ENCODE peak calls at places on chromosomes 7 and 10, in eight cellular contexts. Y is hypothalamus; A is NCI-H1694; F is NCI-H2029; Z is iris pigment epithelial cell; N is HAP-1; G is CD4-positive, CD25-positive, alpha-beta regulatory T cell; D is endodermal cell. P is an unnamed sample.
A peak's percentile ranks its signal among the peaks of the same experiment; 100 is the strongest.

GRCh38 chr10:119190353-119190752 is 11.7 kb upstream of the PRDX3 start:
- DNase-seq in Y (no peak), A (no peak), F (no peak), Z (peak; percentile 99), N (no peak), G (no peak), D (no peak), P (peak; percentile 95)

GRCh38 chr7:95687759-95688343 is 84.5 kb upstream of the DYNC1I1 start:
- DNase-seq in Y (no peak), A (peak; percentile 19), F (no peak), Z (peak; percentile 37), N (peak; percentile 49), G (no peak), D (peak; percentile 63), P (peak; percentile 9)

GRCh38 chr7:134419875-134420274 is 39.0 kb downstream of the AKR1B1 start:
- DNase-seq in Y (no peak), A (no peak), F (no peak), Z (no peak), N (no peak), G (no peak), D (peak; percentile 33), P (no peak)

GRCh38 chr10:96585726-96586418 is 940 bp downstream of the TM9SF3 start:
- DNase-seq in Y (no peak), A (no peak), F (no peak), Z (peak; percentile 31), N (no peak), G (no peak), D (no peak), P (no peak)

GRCh38 chr7:10939237-10939910 is 34.3 kb upstream of the PHF14 start:
- DNase-seq in Y (peak; percentile 22), A (no peak), F (no peak), Z (peak; percentile 16), N (no peak), G (no peak), D (no peak), P (peak; percentile 26)

GRCh38 chr7:134737561-134738353 is 41.7 kb upstream of the CALD1 start:
- DNase-seq in Y (no peak), A (no peak), F (no peak), Z (peak; percentile 91), N (no peak), G (no peak), D (peak; percentile 16), P (peak; percentile 63)

GRCh38 chr10:98967601-98968000 is 268.1 kb downstream of the HPSE2 start:
- DNase-seq in Y (no peak), A (no peak), F (no peak), Z (no peak), N (no peak), G (no peak), D (no peak), P (no peak)

GRCh38 chr7:132654150-132654549 is 77.9 kb upstream of the PLXNA4 start:
- DNase-seq in Y (no peak), A (no peak), F (no peak), Z (peak; percentile 34), N (no peak), G (no peak), D (peak; percentile 67), P (peak; percentile 38)

GRCh38 chr7:39430441-39430840 is 135.8 kb upstream of the YAE1 start:
- DNase-seq in Y (no peak), A (no peak), F (no peak), Z (no peak), N (no peak), G (no peak), D (no peak), P (no peak)

GRCh38 chr10:13158401-13158800 is 3.0 kb upstream of the MCM10 start:
- DNase-seq in Y (no peak), A (no peak), F (no peak), Z (no peak), N (no peak), G (peak; percentile 11), D (no peak), P (no peak)

GRCh38 chr7:45001138-45001694 is 1.2 kb downstream of the CCM2 start:
- DNase-seq in Y (no peak), A (no peak), F (peak; percentile 36), Z (no peak), N (no peak), G (peak; percentile 55), D (peak; percentile 68), P (no peak)

GRCh38 chr7:95871078-95871848 is 98.9 kb downstream of the DYNC1I1 start:
- DNase-seq in Y (peak; percentile 1), A (peak; percentile 81), F (peak; percentile 13), Z (peak; percentile 59), N (peak; percentile 64), G (no peak), D (peak; percentile 77), P (peak; percentile 60)

GRCh38 chr10:130439796-130440195 is 303.6 kb downstream of the GLRX3 start:
- DNase-seq in Y (no peak), A (no peak), F (no peak), Z (no peak), N (no peak), G (no peak), D (peak; percentile 20), P (no peak)

GRCh38 chr7:131498237-131498885 is 58.1 kb downstream of the PODXL start:
- DNase-seq in Y (no peak), A (no peak), F (no peak), Z (peak; percentile 34), N (no peak), G (no peak), D (no peak), P (peak; percentile 40)

GRCh38 chr10:76303682-76304316 is 872.4 kb downstream of the LRMDA start:
- DNase-seq in Y (peak; percentile 53), A (peak; percentile 80), F (peak; percentile 41), Z (peak; percentile 79), N (peak; percentile 63), G (peak; percentile 2), D (peak; percentile 90), P (peak; percentile 80)

GRCh38 chr10:58352956-58353610 is 18.3 kb downstream of the UBE2D1 start:
- DNase-seq in Y (no peak), A (no peak), F (no peak), Z (peak; percentile 56), N (no peak), G (no peak), D (no peak), P (peak; percentile 5)

GRCh38 chr10:62732841-62733653 is 71.5 kb upstream of the ADO start:
- DNase-seq in Y (no peak), A (no peak), F (no peak), Z (peak; percentile 59), N (no peak), G (no peak), D (no peak), P (peak; percentile 67)

GRCh38 chr7:55020481-55020871 is 1.7 kb downstream of the EGFR start:
- DNase-seq in Y (peak; percentile 30), A (no peak), F (peak; percentile 49), Z (peak; percentile 66), N (no peak), G (no peak), D (no peak), P (no peak)

GRCh38 chr10:33421789-33422188 is 87.3 kb upstream of the NRP1 start:
- DNase-seq in Y (no peak), A (no peak), F (no peak), Z (peak; percentile 96), N (no peak), G (no peak), D (no peak), P (peak; percentile 92)

GRCh38 chr10:100019824-100020160 is 10.0 kb upstream of the DNMBP start:
- DNase-seq in Y (no peak), A (no peak), F (no peak), Z (no peak), N (no peak), G (no peak), D (peak; percentile 78), P (peak; percentile 33)

GRCh38 chr10:62040896-62041295 is 139.4 kb downstream of the ARID5B start:
- DNase-seq in Y (no peak), A (no peak), F (no peak), Z (no peak), N (no peak), G (no peak), D (no peak), P (no peak)

GRCh38 chr10:96242822-96243221 is 28.5 kb downstream of the BLNK start:
- DNase-seq in Y (no peak), A (no peak), F (no peak), Z (no peak), N (no peak), G (no peak), D (no peak), P (no peak)

GRCh38 chr7:121329460-121330052 is 756 bp downstream of the WNT16 start:
- DNase-seq in Y (no peak), A (no peak), F (peak; percentile 27), Z (no peak), N (no peak), G (no peak), D (peak; percentile 87), P (no peak)

P was measured in AG08395.